ENCODE peak calls at places on chromosome 19, in nine cellular contexts. N, A, S, E, K, F, T, L and Z are unnamed samples.

GRCh38 chr19:29714953-29715694 is at the start of gene C19orf12:
- DNase-seq in N (peak), A (no peak), S (peak), E (peak), K (no peak), F (peak), T (peak), L (peak), Z (peak)

GRCh38 chr19:29677001-29677781 is 11.9 kb downstream of the PLEKHF1 start:
- DNase-seq in N (no peak), A (no peak), S (no peak), E (no peak), K (no peak), F (no peak), T (no peak), L (no peak), Z (peak)

GRCh38 chr19:719636-720377 is 11.1 kb downstream of the PALM start:
- DNase-seq in N (no peak), A (no peak), S (no peak), E (no peak), K (no peak), F (no peak), T (no peak), L (no peak), Z (no peak)

GRCh38 chr19:46133777-46134231 is 9.3 kb upstream of the IGFL3 start:
- DNase-seq in N (no peak), A (no peak), S (no peak), E (no peak), K (no peak), F (peak), T (no peak), L (no peak), Z (no peak)

GRCh38 chr19:13057147-13057572 is 45.5 kb downstream of the LYL1 start:
- DNase-seq in N (no peak), A (no peak), S (no peak), E (no peak), K (no peak), F (no peak), T (no peak), L (no peak), Z (no peak)

GRCh38 chr19:49915271-49915670 is 13.7 kb upstream of the ATF5 start:
- DNase-seq in N (no peak), A (no peak), S (no peak), E (no peak), K (no peak), F (no peak), T (no peak), L (no peak), Z (no peak)

GRCh38 chr19:13396256-13397080 is 109.8 kb downstream of the CACNA1A start:
- DNase-seq in N (peak), A (no peak), S (peak), E (no peak), K (peak), F (peak), T (peak), L (no peak), Z (no peak)

GRCh38 chr19:32814046-32814445 is 55.5 kb downstream of the SLC7A9 start:
- DNase-seq in N (no peak), A (no peak), S (no peak), E (no peak), K (no peak), F (no peak), T (no peak), L (no peak), Z (no peak)

GRCh38 chr19:29672933-29673336 is 7.7 kb downstream of the PLEKHF1 start:
- DNase-seq in N (no peak), A (no peak), S (no peak), E (peak), K (peak), F (no peak), T (no peak), L (peak), Z (peak)

GRCh38 chr19:58154287-58154678 is 3.7 kb upstream of the ZNF329 start:
- DNase-seq in N (peak), A (no peak), S (no peak), E (no peak), K (peak), F (no peak), T (no peak), L (no peak), Z (no peak)

GRCh38 chr19:7515471-7516226 is at the start of gene ZNF358:
- DNase-seq in N (peak), A (peak), S (peak), E (no peak), K (no peak), F (peak), T (peak), L (peak), Z (peak)

GRCh38 chr19:2627319-2627829 is 75.1 kb downstream of the GNG7 start:
- DNase-seq in N (peak), A (peak), S (peak), E (no peak), K (no peak), F (peak), T (peak), L (peak), Z (peak)

GRCh38 chr19:12647490-12648071 is 19.0 kb downstream of the MAN2B1 start:
- DNase-seq in N (no peak), A (no peak), S (no peak), E (no peak), K (peak), F (no peak), T (no peak), L (peak), Z (peak)

GRCh38 chr19:40284501-40285352 is at the start of gene AKT2:
- DNase-seq in N (peak), A (no peak), S (no peak), E (peak), K (no peak), F (peak), T (peak), L (peak), Z (peak)